ENCODE peak calls at places on chromosome 9, in seven cellular contexts. I is GM12878, K is K562, E is HepG2, T is SK-N-SH, Q is HCT116, O is H1. W is an unnamed sample.

GRCh38 chr9:70263421-70263820 is 4.6 kb downstream of the SMC5 start:
- DNase-seq in I (no peak), K (no peak), E (no peak), T (no peak), Q (no peak), O (no peak), W (no peak)

GRCh38 chr9:133726401-133727276 is 11.5 kb downstream of the SARDH start:
- DNase-seq in I (no peak), K (peak), E (peak), T (peak), Q (peak), O (no peak), W (peak)

GRCh38 chr9:129761901-129762359 is 9.1 kb upstream of the PTGES start:
- DNase-seq in I (no peak), K (no peak), E (no peak), T (no peak), Q (no peak), O (no peak), W (peak)

GRCh38 chr9:89461302-89461701 is 36.6 kb downstream of the SEMA4D start:
- DNase-seq in I (no peak), K (no peak), E (no peak), T (no peak), Q (no peak), O (no peak), W (no peak)

GRCh38 chr9:35643046-35643445 is 7.7 kb downstream of the SIT1 start:
- DNase-seq in I (no peak), K (no peak), E (no peak), T (no peak), Q (no peak), O (no peak), W (no peak)

GRCh38 chr9:84940294-84940693 is 270.8 kb downstream of the NTRK2 start:
- DNase-seq in I (no peak), K (no peak), E (no peak), T (no peak), Q (no peak), O (no peak), W (no peak)

GRCh38 chr9:114140401-114140800 is 14.9 kb upstream of the COL27A1 start:
- DNase-seq in I (no peak), K (no peak), E (no peak), T (no peak), Q (no peak), O (no peak), W (no peak)

GRCh38 chr9:14317667-14318255 is 3.8 kb upstream of the NFIB start:
- DNase-seq in I (no peak), K (no peak), E (no peak), T (no peak), Q (no peak), O (no peak), W (no peak)

GRCh38 chr9:2570615-2571479 is 50.7 kb upstream of the VLDLR start:
- DNase-seq in I (peak), K (peak), E (peak), T (peak), Q (peak), O (no peak), W (no peak)

GRCh38 chr9:27124151-27124550 is 15.1 kb downstream of the TEK start:
- DNase-seq in I (no peak), K (no peak), E (no peak), T (no peak), Q (no peak), O (no peak), W (no peak)

GRCh38 chr9:1972672-1973071 is 42.5 kb upstream of the SMARCA2 start:
- DNase-seq in I (no peak), K (no peak), E (no peak), T (no peak), Q (no peak), O (no peak), W (no peak)

GRCh38 chr9:76688471-76689238 is 75.6 kb upstream of the PCA3 start:
- DNase-seq in I (no peak), K (no peak), E (peak), T (no peak), Q (no peak), O (no peak), W (no peak)

GRCh38 chr9:6414291-6414690 is 1.3 kb downstream of the UHRF2 start:
- DNase-seq in I (no peak), K (no peak), E (no peak), T (no peak), Q (no peak), O (no peak), W (peak)

GRCh38 chr9:2271426-2271825 is 256.3 kb downstream of the SMARCA2 start:
- DNase-seq in I (peak), K (peak), E (no peak), T (peak), Q (peak), O (no peak), W (peak)

GRCh38 chr9:16651445-16651964 is 219.0 kb downstream of the BNC2 start:
- DNase-seq in I (no peak), K (no peak), E (no peak), T (no peak), Q (no peak), O (no peak), W (no peak)

GRCh38 chr9:6924988-6925563 is 167.3 kb downstream of the KDM4C start:
- DNase-seq in I (no peak), K (no peak), E (peak), T (peak), Q (no peak), O (no peak), W (no peak)

GRCh38 chr9:10479172-10479571 is 133.6 kb downstream of the PTPRD start:
- DNase-seq in I (no peak), K (peak), E (peak), T (peak), Q (no peak), O (no peak), W (no peak)

GRCh38 chr9:82140471-82140870 is 151.9 kb downstream of the SPATA31D1 start:
- DNase-seq in I (no peak), K (no peak), E (no peak), T (no peak), Q (no peak), O (no peak), W (no peak)

GRCh38 chr9:111957856-111958631 is 61.4 kb downstream of the UGCG start:
- DNase-seq in I (no peak), K (no peak), E (no peak), T (no peak), Q (no peak), O (no peak), W (peak)

GRCh38 chr9:131319486-131319885 is 30.0 kb downstream of the PLPP7 start:
- DNase-seq in I (no peak), K (no peak), E (no peak), T (peak), Q (no peak), O (no peak), W (no peak)

GRCh38 chr9:106878943-106879916 is 16.3 kb downstream of the ZNF462 start:
- DNase-seq in I (no peak), K (no peak), E (no peak), T (peak), Q (no peak), O (no peak), W (no peak)

GRCh38 chr9:106874657-106875056 is 11.7 kb downstream of the ZNF462 start:
- DNase-seq in I (no peak), K (no peak), E (no peak), T (no peak), Q (no peak), O (no peak), W (no peak)

GRCh38 chr9:36327903-36328302 is 69.7 kb upstream of the GNE start:
- DNase-seq in I (no peak), K (no peak), E (no peak), T (no peak), Q (no peak), O (no peak), W (no peak)

DNA sequence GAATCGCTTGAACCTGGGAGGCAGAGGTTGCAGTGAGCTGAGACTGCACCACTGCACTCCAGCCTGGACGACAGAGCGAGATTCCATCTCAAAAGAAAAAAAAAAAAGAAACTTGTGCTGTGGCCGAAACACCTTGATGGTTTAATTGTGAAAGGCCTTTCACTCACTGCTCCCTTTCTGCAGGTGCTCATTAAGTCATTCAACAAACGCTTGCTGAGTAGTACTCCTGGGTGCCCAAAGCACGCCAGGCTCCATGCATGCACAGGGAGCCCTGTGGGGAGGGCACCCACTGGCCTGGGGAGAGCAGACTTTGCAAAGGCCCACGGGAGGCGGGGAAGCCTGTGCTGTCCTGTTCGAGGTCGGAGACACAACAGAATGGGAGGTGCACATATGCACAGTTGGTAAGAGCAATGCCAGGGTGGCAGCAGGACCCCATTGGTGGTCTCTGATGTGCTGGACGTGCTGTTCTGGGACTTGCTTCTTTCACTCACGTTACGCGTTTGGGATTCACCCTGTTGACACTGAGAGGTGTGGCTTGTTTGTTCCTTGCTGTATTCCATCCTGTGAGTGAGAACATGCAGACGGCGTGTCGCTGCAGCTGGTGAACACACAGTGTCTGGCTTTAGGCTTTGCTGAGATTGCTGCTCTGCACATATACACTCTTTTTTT is 3.0 kb upstream of the ENTPD2 start:
- DNase-seq in I (no peak), K (no peak), E (peak), T (no peak), Q (no peak), O (no peak), W (no peak)
- TF ChIP-seq JUND in I (no peak), K (no peak), E (no peak), T (no peak), Q (no peak), O (no peak), W (no peak)

GRCh38 chr9:108884701-108885100 is 22.6 kb downstream of the ACTL7A start:
- DNase-seq in I (no peak), K (no peak), E (no peak), T (no peak), Q (no peak), O (no peak), W (no peak)

GRCh38 chr9:108889649-108890067 is 27.6 kb downstream of the ACTL7A start:
- DNase-seq in I (no peak), K (no peak), E (peak), T (no peak), Q (peak), O (no peak), W (no peak)

GRCh38 chr9:108883085-108883484 is 21.0 kb downstream of the ACTL7A start:
- DNase-seq in I (no peak), K (no peak), E (no peak), T (no peak), Q (no peak), O (no peak), W (no peak)

GRCh38 chr9:108882052-108882888 is 20.2 kb downstream of the ACTL7A start:
- DNase-seq in I (no peak), K (no peak), E (no peak), T (no peak), Q (no peak), O (no peak), W (no peak)

DNA sequence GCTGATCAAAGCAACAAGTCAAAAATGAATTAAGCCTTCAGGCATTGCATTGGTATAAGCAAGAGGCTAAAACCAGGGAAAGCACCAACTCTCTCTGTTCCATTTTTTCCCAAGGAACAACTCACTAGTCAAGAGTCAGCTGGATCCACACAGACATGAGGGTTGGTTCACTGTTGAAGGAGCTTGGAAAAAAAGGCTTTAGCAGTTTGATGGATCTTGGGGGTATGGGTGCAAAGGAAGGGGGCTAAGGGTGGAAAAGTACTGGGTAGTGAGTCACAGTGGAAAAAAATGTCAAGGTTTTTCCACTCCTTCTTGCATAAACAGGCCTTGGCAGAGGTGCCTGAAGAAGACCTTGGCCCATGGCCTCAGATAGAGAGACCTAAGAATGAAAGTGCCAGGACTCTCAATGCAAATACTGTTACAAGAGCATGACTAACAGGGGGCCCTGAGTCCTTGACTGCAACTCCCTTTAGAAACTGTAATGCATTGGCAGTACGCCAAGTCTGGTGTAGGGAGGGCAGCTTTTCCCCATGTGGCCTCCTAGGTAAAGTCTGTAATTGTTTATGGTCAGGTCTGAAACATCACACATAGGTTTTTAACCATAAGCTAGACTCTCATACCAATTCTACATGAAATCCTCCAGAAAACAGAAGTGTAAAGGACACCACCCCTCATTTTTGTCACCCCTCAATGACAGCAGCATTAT is 23.7 kb downstream of the ACTL7A start:
- DNase-seq in I (peak), K (peak), E (peak), T (no peak), Q (peak), O (no peak), W (no peak)
- TF ChIP-seq JUND in I (no peak), K (peak), E (peak), T (peak), Q (peak), O (no peak), W (no peak)

GRCh38 chr9:119852399-119852798 is 483.2 kb upstream of the BRINP1 start:
- DNase-seq in I (no peak), K (no peak), E (no peak), T (peak), Q (no peak), O (no peak), W (no peak)

GRCh38 chr9:119853126-119853525 is 483.9 kb upstream of the BRINP1 start:
- DNase-seq in I (no peak), K (no peak), E (no peak), T (no peak), Q (no peak), O (no peak), W (peak)
- TF ChIP-seq JUND in I (no peak), K (no peak), E (no peak), T (no peak), Q (no peak), O (no peak), W (no peak)

GRCh38 chr9:126550891-126551351 is 62.8 kb upstream of the LMX1B start:
- DNase-seq in I (no peak), K (no peak), E (no peak), T (peak), Q (no peak), O (no peak), W (no peak)

GRCh38 chr9:126549246-126550006 is 64.3 kb upstream of the LMX1B start:
- DNase-seq in I (no peak), K (no peak), E (no peak), T (peak), Q (no peak), O (no peak), W (no peak)

GRCh38 chr9:126548312-126548711 is 65.4 kb upstream of the LMX1B start:
- DNase-seq in I (no peak), K (no peak), E (peak), T (no peak), Q (no peak), O (no peak), W (no peak)

GRCh38 chr9:126554292-126554691 is 59.4 kb upstream of the LMX1B start:
- DNase-seq in I (no peak), K (no peak), E (no peak), T (no peak), Q (no peak), O (no peak), W (no peak)

DNA sequence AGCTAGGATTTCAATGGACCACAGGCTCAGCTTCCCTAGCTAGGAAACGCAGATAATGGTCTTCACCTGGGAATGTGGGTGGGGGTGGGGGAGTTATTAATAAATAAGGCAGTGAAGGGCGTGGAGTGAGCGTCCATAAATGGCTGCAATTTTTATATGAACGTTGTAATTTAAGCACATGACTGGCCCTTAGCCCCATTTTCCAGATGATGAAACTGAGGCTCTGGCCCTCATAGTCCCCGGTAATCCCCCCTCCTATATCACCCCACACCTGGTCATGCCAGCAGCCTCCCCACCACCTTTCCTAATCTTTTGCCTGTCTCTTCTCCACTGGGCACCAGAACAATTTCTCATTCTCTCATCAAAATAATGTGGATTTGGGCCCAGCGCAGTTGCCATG is 61.9 kb upstream of the LMX1B start:
- DNase-seq in I (no peak), K (no peak), E (no peak), T (no peak), Q (no peak), O (no peak), W (no peak)
- TF ChIP-seq JUND in I (no peak), K (no peak), E (no peak), T (no peak), Q (no peak), O (no peak), W (no peak)